ENCODE peak calls at places on chromosomes 16 and 17, in five cellular contexts. O is testis, S is heart left ventricle, B is A549, T is ovary. E is an unnamed sample.

GRCh38 chr16:19410435-19411153 is 7.1 kb upstream of the TMC5 start:
- DNase-seq in S (peak), B (peak), O (peak), T (no peak), E (peak)

GRCh38 chr17:67492251-67492740 is 115.2 kb downstream of the PITPNC1 start:
- DNase-seq in T (no peak), B (no peak), S (no peak), O (no peak), E (no peak)

GRCh38 chr17:38605852-38606645 is at the start of gene SRCIN1:
- DNase-seq in S (peak), T (peak), O (peak), B (peak), E (peak)

GRCh38 chr17:79983456-79983855 is 52.2 kb downstream of the TBC1D16 start:
- DNase-seq in T (peak), O (no peak), S (no peak), B (no peak), E (no peak)

GRCh38 chr17:73126716-73127473 is 34.4 kb upstream of the SLC39A11 start:
- DNase-seq in S (no peak), B (peak), T (no peak), O (no peak), E (no peak)

GRCh38 chr17:17994271-17994670 is 21.6 kb downstream of the DRC3 start:
- DNase-seq in T (no peak), O (peak), B (peak), S (peak), E (no peak)

GRCh38 chr17:40463122-40463550 is 19.9 kb downstream of the IGFBP4 start:
- DNase-seq in T (peak), O (no peak), B (peak), S (no peak), E (no peak)

GRCh38 chr16:65481956-65482355 is 360.1 kb upstream of the CDH11 start:
- DNase-seq in T (no peak), B (no peak), S (no peak), O (no peak), E (no peak)

GRCh38 chr16:75319513-75320401 is 68.3 kb upstream of the BCAR1 start:
- DNase-seq in B (no peak), S (no peak), T (no peak), O (no peak), E (no peak)

GRCh38 chr17:21005367-21005766 is 37.4 kb downstream of the USP22 start:
- DNase-seq in O (no peak), S (no peak), B (no peak), T (no peak), E (no peak)
- TF ChIP-seq POLR2A in O (no peak), S (no peak), B (no peak), T (no peak), E (no peak)

GRCh38 chr17:28335959-28336871 is 654 bp downstream of the TNFAIP1 start:
- DNase-seq in O (peak), T (peak), B (peak), S (peak), E (peak)
- TF ChIP-seq CTCF in O (no peak), T (no peak), B (no peak), S (no peak), E (no peak)

GRCh38 chr16:71526111-71526998 is at the start of gene CHST4:
- DNase-seq in T (no peak), O (no peak), S (no peak), B (peak), E (no peak)
- TF ChIP-seq POLR2A in T (no peak), O (no peak), S (no peak), B (no peak), E (no peak)

GRCh38 chr16:30956601-30957455 is 726 bp upstream of the SETD1A start:
- DNase-seq in O (peak), T (peak), S (peak), B (peak), E (peak)
- TF ChIP-seq CTCF in O (no peak), T (no peak), S (peak), B (peak), E (peak)

DNA sequence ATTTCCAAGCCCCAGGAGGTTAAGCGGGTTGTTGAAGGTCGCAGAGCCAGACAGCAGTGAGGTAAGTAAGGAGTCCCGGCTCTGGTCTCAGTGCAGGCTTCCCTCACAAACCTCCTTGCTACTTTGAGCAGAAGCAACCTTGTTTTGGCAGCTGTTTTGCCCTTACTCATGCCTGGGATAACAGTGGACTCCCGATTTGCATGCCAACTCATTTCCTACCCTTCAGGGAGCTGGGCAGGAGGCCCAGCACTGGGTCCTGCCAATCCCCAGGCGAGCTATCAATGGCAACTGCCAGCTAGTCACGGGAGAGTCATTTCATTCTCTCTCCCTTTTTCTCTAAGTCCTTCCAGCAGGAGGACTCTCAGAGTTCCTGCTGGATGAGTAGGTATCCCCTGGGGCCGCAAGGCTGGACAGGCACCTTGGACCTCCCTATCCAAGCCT is 72.0 kb upstream of the KSR1 start:
- DNase-seq in B (peak), T (no peak), S (peak), O (peak), E (peak)
- TF ChIP-seq POLR2A in B (no peak), T (no peak), S (no peak), O (no peak), E (no peak)

DNA sequence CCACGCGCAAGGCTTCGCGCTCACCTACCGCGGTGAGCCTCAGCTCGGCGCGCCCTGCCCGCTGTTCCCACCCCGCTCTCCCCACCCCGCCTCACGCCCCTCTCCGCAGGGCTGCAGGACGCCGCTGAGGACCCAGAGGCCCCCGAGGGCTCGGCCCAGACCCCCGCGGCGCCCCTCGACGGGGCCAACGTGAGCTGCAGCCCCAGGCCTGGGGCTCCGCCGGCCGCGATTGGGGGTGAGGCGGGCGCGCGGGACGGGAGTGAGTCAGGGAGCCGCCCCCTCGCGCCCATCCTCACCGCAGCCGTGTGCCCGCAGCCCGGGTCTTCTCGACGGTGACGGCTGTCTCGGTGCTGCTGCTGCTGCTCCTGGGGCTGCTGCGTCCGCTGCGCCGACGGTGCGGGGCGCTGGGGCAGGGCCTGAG is 1.9 kb upstream of the PAQR4 start:
- DNase-seq in T (no peak), O (no peak), S (no peak), B (no peak), E (no peak)
- TF ChIP-seq CTCF in T (no peak), O (no peak), S (no peak), B (no peak), E (no peak)

DNA sequence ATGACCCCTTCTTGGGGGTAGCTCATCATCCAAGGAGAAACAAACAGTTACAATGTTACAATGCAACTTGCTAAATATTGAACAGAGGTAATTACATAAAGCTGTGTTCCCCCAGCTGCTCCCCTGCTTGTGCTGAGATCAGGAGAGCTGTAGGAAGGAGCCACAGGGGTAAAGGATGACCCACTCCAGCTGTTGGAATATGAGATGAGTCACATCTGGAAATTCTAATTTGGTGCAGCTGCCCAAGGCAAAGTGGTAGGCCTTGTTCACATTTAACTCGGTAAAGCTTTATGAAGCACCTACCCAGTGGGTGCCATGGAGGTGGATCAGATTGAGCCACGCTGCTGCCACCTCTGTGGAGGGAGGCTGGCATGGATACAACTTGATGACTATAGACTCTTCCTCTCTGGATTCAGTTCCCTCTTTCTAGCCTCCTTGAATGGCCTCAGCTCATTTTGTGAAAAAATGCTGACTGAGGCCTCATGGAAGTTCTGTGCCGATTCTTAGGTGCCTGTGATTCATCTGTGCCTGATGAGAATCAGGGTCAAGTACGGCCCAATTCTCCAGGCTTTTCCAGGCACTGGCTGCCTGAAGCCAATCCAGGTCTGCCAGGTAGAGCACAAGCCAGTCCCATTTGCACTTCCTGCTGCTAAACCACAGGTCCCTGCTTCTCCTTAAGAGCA is 7.5 kb downstream of the ZNF689 start:
- DNase-seq in S (no peak), T (no peak), B (no peak), O (no peak), E (no peak)
- TF ChIP-seq POLR2A in S (no peak), T (no peak), B (no peak), O (no peak), E (no peak)